ENCODE peak calls at places on chromosome 14, in ten cellular contexts. One of them, this sample, is unnamed.

GRCh38 chr14:52422650-52423356 is 108.7 kb downstream of the PTGER2 start:
- DNase-seq in HFF-Myc: no peak
- DNase-seq in activated CD8-positive, alpha-beta memory T cell treated with anti-CD3 and anti-CD28 coated beads, Interleukin-2, amount 50 U/mL, for 4 hours: no peak
- DNase-seq in natural killer cell: no peak
- DNase-seq in A172: no peak
- DNase-seq in BE2C: peak; percentile 28
- DNase-seq in neural progenitor cell: no peak
- DNase-seq in frontal cortex: no peak
- DNase-seq in CD8-positive, alpha-beta T cell: no peak
- DNase-seq in fibroblast of lung: peak; percentile 49
- DNase-seq in this sample: no peak

GRCh38 chr14:67883717-67884116 is 64.1 kb downstream of the RAD51B start:
- DNase-seq in HFF-Myc: no peak
- DNase-seq in activated CD8-positive, alpha-beta memory T cell treated with anti-CD3 and anti-CD28 coated beads, Interleukin-2, amount 50 U/mL, for 4 hours: no peak
- DNase-seq in natural killer cell: no peak
- DNase-seq in A172: peak; percentile 5
- DNase-seq in BE2C: no peak
- DNase-seq in neural progenitor cell: no peak
- DNase-seq in frontal cortex: no peak
- DNase-seq in CD8-positive, alpha-beta T cell: no peak
- DNase-seq in fibroblast of lung: peak; percentile 44
- DNase-seq in this sample: peak; percentile 7

GRCh38 chr14:61677469-61677868 is 17.8 kb upstream of the HIF1A start:
- DNase-seq in HFF-Myc: no peak
- DNase-seq in activated CD8-positive, alpha-beta memory T cell treated with anti-CD3 and anti-CD28 coated beads, Interleukin-2, amount 50 U/mL, for 4 hours: no peak
- DNase-seq in natural killer cell: no peak
- DNase-seq in A172: no peak
- DNase-seq in BE2C: no peak
- DNase-seq in neural progenitor cell: no peak
- DNase-seq in frontal cortex: no peak
- DNase-seq in CD8-positive, alpha-beta T cell: no peak
- DNase-seq in fibroblast of lung: no peak
- DNase-seq in this sample: no peak

GRCh38 chr14:46197856-46198255 is 453.7 kb downstream of the RPL10L start:
- DNase-seq in HFF-Myc: no peak
- DNase-seq in activated CD8-positive, alpha-beta memory T cell treated with anti-CD3 and anti-CD28 coated beads, Interleukin-2, amount 50 U/mL, for 4 hours: no peak
- DNase-seq in natural killer cell: no peak
- DNase-seq in A172: peak; percentile 16
- DNase-seq in BE2C: peak; percentile 5
- DNase-seq in neural progenitor cell: no peak
- DNase-seq in frontal cortex: no peak
- DNase-seq in CD8-positive, alpha-beta T cell: no peak
- DNase-seq in fibroblast of lung: no peak
- DNase-seq in this sample: peak; percentile 12

GRCh38 chr14:102317564-102318248 is 1.8 kb upstream of the ZNF839 start:
- DNase-seq in HFF-Myc: no peak
- DNase-seq in activated CD8-positive, alpha-beta memory T cell treated with anti-CD3 and anti-CD28 coated beads, Interleukin-2, amount 50 U/mL, for 4 hours: no peak
- DNase-seq in natural killer cell: no peak
- DNase-seq in A172: no peak
- DNase-seq in BE2C: no peak
- DNase-seq in neural progenitor cell: peak; percentile 33
- DNase-seq in frontal cortex: no peak
- DNase-seq in CD8-positive, alpha-beta T cell: no peak
- DNase-seq in fibroblast of lung: no peak
- DNase-seq in this sample: no peak

GRCh38 chr14:68976160-68977067 is 2.7 kb downstream of the ACTN1 start:
- DNase-seq in HFF-Myc: no peak
- DNase-seq in activated CD8-positive, alpha-beta memory T cell treated with anti-CD3 and anti-CD28 coated beads, Interleukin-2, amount 50 U/mL, for 4 hours: no peak
- DNase-seq in natural killer cell: no peak
- DNase-seq in A172: no peak
- DNase-seq in BE2C: peak; percentile 42
- DNase-seq in neural progenitor cell: no peak
- DNase-seq in frontal cortex: no peak
- DNase-seq in CD8-positive, alpha-beta T cell: no peak
- DNase-seq in fibroblast of lung: peak; percentile 56
- DNase-seq in this sample: peak; percentile 50

GRCh38 chr14:61218765-61219164 is 62.4 kb downstream of the TMEM30B start:
- DNase-seq in HFF-Myc: peak; percentile 54
- DNase-seq in activated CD8-positive, alpha-beta memory T cell treated with anti-CD3 and anti-CD28 coated beads, Interleukin-2, amount 50 U/mL, for 4 hours: no peak
- DNase-seq in natural killer cell: no peak
- DNase-seq in A172: no peak
- DNase-seq in BE2C: no peak
- DNase-seq in neural progenitor cell: no peak
- DNase-seq in frontal cortex: no peak
- DNase-seq in CD8-positive, alpha-beta T cell: no peak
- DNase-seq in fibroblast of lung: peak; percentile 52
- DNase-seq in this sample: no peak

GRCh38 chr14:61119006-61119405 is 138.0 kb downstream of the SLC38A6 start:
- DNase-seq in HFF-Myc: no peak
- DNase-seq in activated CD8-positive, alpha-beta memory T cell treated with anti-CD3 and anti-CD28 coated beads, Interleukin-2, amount 50 U/mL, for 4 hours: no peak
- DNase-seq in natural killer cell: no peak
- DNase-seq in A172: no peak
- DNase-seq in BE2C: no peak
- DNase-seq in neural progenitor cell: peak; percentile 15
- DNase-seq in frontal cortex: no peak
- DNase-seq in CD8-positive, alpha-beta T cell: no peak
- DNase-seq in fibroblast of lung: no peak
- DNase-seq in this sample: no peak

GRCh38 chr14:105857223-105857815 is 330.9 kb downstream of the TMEM121 start:
- DNase-seq in HFF-Myc: no peak
- DNase-seq in activated CD8-positive, alpha-beta memory T cell treated with anti-CD3 and anti-CD28 coated beads, Interleukin-2, amount 50 U/mL, for 4 hours: peak; percentile 13
- DNase-seq in natural killer cell: peak; percentile 6
- DNase-seq in A172: no peak
- DNase-seq in BE2C: peak; percentile 23
- DNase-seq in neural progenitor cell: no peak
- DNase-seq in frontal cortex: no peak
- DNase-seq in CD8-positive, alpha-beta T cell: peak; percentile 18
- DNase-seq in fibroblast of lung: no peak
- DNase-seq in this sample: no peak

GRCh38 chr14:90093942-90094595 is 32.3 kb downstream of the KCNK13 start:
- DNase-seq in HFF-Myc: no peak
- DNase-seq in activated CD8-positive, alpha-beta memory T cell treated with anti-CD3 and anti-CD28 coated beads, Interleukin-2, amount 50 U/mL, for 4 hours: no peak
- DNase-seq in natural killer cell: no peak
- DNase-seq in A172: peak; percentile 14
- DNase-seq in BE2C: no peak
- DNase-seq in neural progenitor cell: no peak
- DNase-seq in frontal cortex: no peak
- DNase-seq in CD8-positive, alpha-beta T cell: no peak
- DNase-seq in fibroblast of lung: peak; percentile 7
- DNase-seq in this sample: peak; percentile 59

GRCh38 chr14:52325632-52326031 is 11.5 kb downstream of the PTGER2 start:
- DNase-seq in HFF-Myc: no peak
- DNase-seq in activated CD8-positive, alpha-beta memory T cell treated with anti-CD3 and anti-CD28 coated beads, Interleukin-2, amount 50 U/mL, for 4 hours: no peak
- DNase-seq in natural killer cell: no peak
- DNase-seq in A172: no peak
- DNase-seq in BE2C: no peak
- DNase-seq in neural progenitor cell: no peak
- DNase-seq in frontal cortex: no peak
- DNase-seq in CD8-positive, alpha-beta T cell: no peak
- DNase-seq in fibroblast of lung: peak; percentile 70
- DNase-seq in this sample: no peak